ENCODE peak calls at places on chromosomes 11 and 22, in five cellular contexts. C is tibial nerve; D is Caco-2; T is HS-5; A is CD4-positive, CD25-positive, alpha-beta regulatory T cell. N is an unnamed sample.

GRCh38 chr11:32087602-32088001 is 3.3 kb upstream of the RCN1 start:
- DNase-seq in C (no peak), D (no peak), T (no peak), A (no peak), N (no peak)

GRCh38 chr22:45584121-45584570 is 81.5 kb downstream of the FBLN1 start:
- DNase-seq in C (no peak), D (no peak), T (no peak), A (no peak), N (no peak)

GRCh38 chr11:35304393-35304790 is 115.0 kb downstream of the SLC1A2 start:
- DNase-seq in C (no peak), D (no peak), T (no peak), A (no peak), N (no peak)

GRCh38 chr11:115042002-115042401 is 363.7 kb downstream of the NXPE2 start:
- DNase-seq in C (no peak), D (no peak), T (no peak), A (no peak), N (no peak)

GRCh38 chr11:67644042-67644441 is 4.5 kb upstream of the TBX10 start:
- DNase-seq in C (no peak), D (peak; percentile 70), T (no peak), A (no peak), N (no peak)

GRCh38 chr22:38718414-38718813 is 12.7 kb downstream of the GTPBP1 start:
- DNase-seq in C (no peak), D (peak; percentile 40), T (peak; percentile 65), A (no peak), N (no peak)

GRCh38 chr11:126411971-126412381 is 56.5 kb downstream of the ST3GAL4 start:
- DNase-seq in C (no peak), D (no peak), T (no peak), A (no peak), N (no peak)

GRCh38 chr22:30573594-30574094 is 821 bp downstream of the GAL3ST1 start:
- DNase-seq in C (no peak), D (no peak), T (no peak), A (no peak), N (no peak)

GRCh38 chr11:45658292-45658991 is 7.0 kb downstream of the CHST1 start:
- DNase-seq in C (no peak), D (no peak), T (no peak), A (no peak), N (no peak)

GRCh38 chr22:48919851-48920589 is 907.7 kb downstream of the BRD1 start:
- DNase-seq in C (no peak), D (no peak), T (no peak), A (no peak), N (no peak)

GRCh38 chr11:19673924-19674390 is 38.7 kb upstream of the NAV2 start:
- DNase-seq in C (peak; percentile 56), D (no peak), T (no peak), A (no peak), N (no peak)

GRCh38 chr11:121521145-121522042 is 68.6 kb upstream of the SORL1-AS1 start:
- DNase-seq in C (no peak), D (no peak), T (no peak), A (no peak), N (no peak)

GRCh38 chr11:66267379-66268209 is 845 bp upstream of the RAB1B start:
- DNase-seq in C (peak; percentile 83), D (peak; percentile 88), T (no peak), A (peak; percentile 81), N (peak; percentile 68)

GRCh38 chr11:85180528-85180927 is 446.6 kb downstream of the DLG2 start:
- DNase-seq in C (no peak), D (no peak), T (no peak), A (no peak), N (no peak)

GRCh38 chr22:20889025-20889704 is 28.0 kb upstream of the CRKL start:
- DNase-seq in C (no peak), D (no peak), T (no peak), A (no peak), N (no peak)

GRCh38 chr11:69447786-69448185 is 33.7 kb upstream of the LINC01488 start:
- DNase-seq in C (no peak), D (no peak), T (no peak), A (no peak), N (no peak)

GRCh38 chr11:84430661-84431060 is 1144.5 kb upstream of the CCDC90B start:
- DNase-seq in C (no peak), D (peak; percentile 43), T (no peak), A (no peak), N (no peak)

GRCh38 chr11:18705651-18706281 is 7.2 kb downstream of the TMEM86A start:
- DNase-seq in C (no peak), D (no peak), T (no peak), A (peak; percentile 24), N (no peak)

GRCh38 chr11:132300283-132300682 is 929.9 kb downstream of the NTM start:
- DNase-seq in C (no peak), D (no peak), T (no peak), A (no peak), N (no peak)

GRCh38 chr22:23520875-23521441 is 59.1 kb downstream of the IGLL1 start:
- DNase-seq in C (peak; percentile 41), D (peak; percentile 63), T (no peak), A (no peak), N (no peak)

GRCh38 chr22:17897864-17898263 is 123.6 kb upstream of the BID start:
- DNase-seq in C (no peak), D (no peak), T (no peak), A (no peak), N (no peak)

GRCh38 chr11:61587951-61588695 is 7.2 kb upstream of the SYT7 start:
- DNase-seq in C (peak; percentile 16), D (peak; percentile 87), T (no peak), A (peak; percentile 56), N (no peak)

GRCh38 chr11:110003426-110003825 is 89.8 kb upstream of the ZC3H12C start:
- DNase-seq in C (no peak), D (no peak), T (no peak), A (no peak), N (no peak)

GRCh38 chr11:103228807-103229206 is 119.6 kb downstream of the DYNC2H1 start:
- DNase-seq in C (no peak), D (peak; percentile 26), T (no peak), A (no peak), N (no peak)

GRCh38 chr22:46846154-46846831 is 83.8 kb downstream of the TBC1D22A start:
- DNase-seq in C (no peak), D (no peak), T (no peak), A (no peak), N (no peak)

GRCh38 chr11:96426356-96427103 is 36.7 kb downstream of the JRKL start:
- DNase-seq in C (no peak), D (no peak), T (peak; percentile 48), A (no peak), N (peak; percentile 15)

GRCh38 chr22:37581534-37581933 is 1.6 kb upstream of the LGALS2 start:
- DNase-seq in C (no peak), D (no peak), T (no peak), A (no peak), N (no peak)

GRCh38 chr11:72631806-72632731 is 42.2 kb downstream of the PDE2A start:
- DNase-seq in C (no peak), D (no peak), T (no peak), A (no peak), N (no peak)

GRCh38 chr11:119478711-119479285 is 55.8 kb upstream of the THY1 start:
- DNase-seq in C (no peak), D (peak; percentile 17), T (no peak), A (no peak), N (no peak)

GRCh38 chr22:39518996-39519680 is 1.2 kb upstream of the ATF4 start:
- DNase-seq in C (no peak), D (no peak), T (no peak), A (no peak), N (no peak)

GRCh38 chr22:17777005-17777716 is 2.9 kb upstream of the BID start:
- DNase-seq in C (no peak), D (no peak), T (no peak), A (peak; percentile 44), N (peak; percentile 65)

GRCh38 chr11:31442086-31442485 is 67.3 kb downstream of the IMMP1L start:
- DNase-seq in C (no peak), D (no peak), T (no peak), A (no peak), N (no peak)

GRCh38 chr11:131582021-131582531 is 211.7 kb downstream of the NTM start:
- DNase-seq in C (no peak), D (no peak), T (no peak), A (no peak), N (no peak)

GRCh38 chr11:28505216-28505615 is 397.0 kb downstream of the METTL15 start:
- DNase-seq in C (no peak), D (no peak), T (no peak), A (no peak), N (no peak)

GRCh38 chr11:43747130-43747802 is 66.7 kb downstream of the HSD17B12 start:
- DNase-seq in C (no peak), D (peak; percentile 81), T (no peak), A (no peak), N (no peak)

N was measured in GM18507.